ENCODE peak calls at places on chromosomes 4 and X, in seven cellular contexts. One of them, this sample, is unnamed.

GRCh38 chr4:154944996-154945395 is 163.9 kb downstream of the RBM46 start:
- DNase-seq in breast epithelium: no peak
- DNase-seq in adrenal gland: no peak
- DNase-seq in ovary: no peak
- DNase-seq in HepG2: no peak
- DNase-seq in testis: no peak
- DNase-seq in lower leg skin: no peak
- DNase-seq in this sample: no peak

GRCh38 chrX:134396174-134396573 is 63.8 kb upstream of the HPRT1 start:
- DNase-seq in lower leg skin: no peak
- DNase-seq in testis: no peak
- DNase-seq in adrenal gland: no peak
- DNase-seq in breast epithelium: no peak
- DNase-seq in HepG2: no peak
- DNase-seq in ovary: no peak
- DNase-seq in this sample: no peak

GRCh38 chr4:109009909-109010308 is 247.1 kb upstream of the ETNPPL start:
- DNase-seq in HepG2: no peak
- DNase-seq in testis: no peak
- DNase-seq in ovary: no peak
- DNase-seq in lower leg skin: no peak
- DNase-seq in adrenal gland: no peak
- DNase-seq in breast epithelium: no peak
- DNase-seq in this sample: no peak

GRCh38 chr4:103853627-103854026 is 133.8 kb upstream of the TACR3 start:
- DNase-seq in breast epithelium: no peak
- DNase-seq in HepG2: no peak
- DNase-seq in testis: no peak
- DNase-seq in lower leg skin: no peak
- DNase-seq in ovary: no peak
- DNase-seq in adrenal gland: no peak
- DNase-seq in this sample: no peak

GRCh38 chr4:123443401-123444297 is 47.1 kb downstream of the SPRY1 start:
- DNase-seq in testis: peak
- DNase-seq in HepG2: no peak
- DNase-seq in adrenal gland: peak
- DNase-seq in lower leg skin: no peak
- DNase-seq in ovary: no peak
- DNase-seq in breast epithelium: no peak
- DNase-seq in this sample: peak

GRCh38 chr4:2132438-2132837 is 73.3 kb downstream of the NAT8L start:
- DNase-seq in ovary: no peak
- DNase-seq in testis: no peak
- DNase-seq in breast epithelium: no peak
- DNase-seq in lower leg skin: no peak
- DNase-seq in adrenal gland: no peak
- DNase-seq in HepG2: no peak
- DNase-seq in this sample: no peak

GRCh38 chr4:119029847-119030535 is 105.6 kb upstream of the MYOZ2 start:
- DNase-seq in ovary: no peak
- DNase-seq in HepG2: no peak
- DNase-seq in adrenal gland: no peak
- DNase-seq in lower leg skin: no peak
- DNase-seq in breast epithelium: no peak
- DNase-seq in testis: no peak
- DNase-seq in this sample: no peak

GRCh38 chr4:159283697-159284492 is 181.0 kb downstream of the RAPGEF2 start:
- DNase-seq in ovary: no peak
- DNase-seq in HepG2: no peak
- DNase-seq in testis: no peak
- DNase-seq in adrenal gland: no peak
- DNase-seq in lower leg skin: no peak
- DNase-seq in breast epithelium: no peak
- DNase-seq in this sample: no peak

GRCh38 chr4:144591401-144591800 is 54.6 kb upstream of the HHIP start:
- DNase-seq in breast epithelium: no peak
- DNase-seq in adrenal gland: no peak
- DNase-seq in HepG2: no peak
- DNase-seq in ovary: no peak
- DNase-seq in testis: no peak
- DNase-seq in lower leg skin: no peak
- DNase-seq in this sample: no peak

GRCh38 chr4:7209699-7210098 is 17.4 kb downstream of the SORCS2 start:
- DNase-seq in breast epithelium: no peak
- DNase-seq in lower leg skin: no peak
- DNase-seq in ovary: no peak
- DNase-seq in adrenal gland: no peak
- DNase-seq in testis: no peak
- DNase-seq in HepG2: no peak
- DNase-seq in this sample: no peak

GRCh38 chr4:150385606-150386005 is 196.3 kb upstream of the MAB21L2 start:
- DNase-seq in testis: no peak
- DNase-seq in ovary: no peak
- DNase-seq in lower leg skin: no peak
- DNase-seq in breast epithelium: no peak
- DNase-seq in HepG2: no peak
- DNase-seq in adrenal gland: no peak
- DNase-seq in this sample: no peak

GRCh38 chr4:126086041-126086440 is 771.3 kb downstream of the FAT4 start:
- DNase-seq in adrenal gland: no peak
- DNase-seq in breast epithelium: no peak
- DNase-seq in HepG2: no peak
- DNase-seq in testis: no peak
- DNase-seq in lower leg skin: no peak
- DNase-seq in ovary: no peak
- DNase-seq in this sample: no peak

GRCh38 chrX:50448565-50448964 is 22.1 kb downstream of the DGKK start:
- DNase-seq in breast epithelium: no peak
- DNase-seq in testis: no peak
- DNase-seq in HepG2: peak
- DNase-seq in lower leg skin: no peak
- DNase-seq in ovary: no peak
- DNase-seq in adrenal gland: no peak
- DNase-seq in this sample: no peak

GRCh38 chr4:184792334-184792733 is 33.4 kb downstream of the ACSL1 start:
- DNase-seq in HepG2: no peak
- DNase-seq in testis: no peak
- DNase-seq in ovary: no peak
- DNase-seq in breast epithelium: no peak
- DNase-seq in lower leg skin: no peak
- DNase-seq in adrenal gland: no peak
- DNase-seq in this sample: no peak
- TF ChIP-seq POLR2A in HepG2: no peak
- TF ChIP-seq POLR2A in testis: no peak
- TF ChIP-seq POLR2A in ovary: no peak
- TF ChIP-seq POLR2A in breast epithelium: no peak
- TF ChIP-seq POLR2A in lower leg skin: no peak
- TF ChIP-seq POLR2A in adrenal gland: no peak
- TF ChIP-seq POLR2A in this sample: no peak

GRCh38 chr4:156781852-156782251 is 189.7 kb downstream of the PDGFC start:
- DNase-seq in breast epithelium: no peak
- DNase-seq in lower leg skin: no peak
- DNase-seq in adrenal gland: no peak
- DNase-seq in testis: no peak
- DNase-seq in HepG2: no peak
- DNase-seq in ovary: no peak
- DNase-seq in this sample: no peak

GRCh38 chr4:156778093-156778492 is 193.5 kb downstream of the PDGFC start:
- DNase-seq in HepG2: no peak
- DNase-seq in breast epithelium: no peak
- DNase-seq in testis: no peak
- DNase-seq in ovary: no peak
- DNase-seq in adrenal gland: no peak
- DNase-seq in lower leg skin: no peak
- DNase-seq in this sample: no peak

GRCh38 chr4:156778606-156779005 is 193.0 kb downstream of the PDGFC start:
- DNase-seq in HepG2: peak
- DNase-seq in adrenal gland: no peak
- DNase-seq in ovary: no peak
- DNase-seq in breast epithelium: no peak
- DNase-seq in lower leg skin: no peak
- DNase-seq in testis: no peak
- DNase-seq in this sample: no peak

GRCh38 chr4:156779046-156779445 is 192.6 kb downstream of the PDGFC start:
- DNase-seq in adrenal gland: no peak
- DNase-seq in breast epithelium: no peak
- DNase-seq in lower leg skin: no peak
- DNase-seq in testis: no peak
- DNase-seq in HepG2: no peak
- DNase-seq in ovary: no peak
- DNase-seq in this sample: no peak

DNA sequence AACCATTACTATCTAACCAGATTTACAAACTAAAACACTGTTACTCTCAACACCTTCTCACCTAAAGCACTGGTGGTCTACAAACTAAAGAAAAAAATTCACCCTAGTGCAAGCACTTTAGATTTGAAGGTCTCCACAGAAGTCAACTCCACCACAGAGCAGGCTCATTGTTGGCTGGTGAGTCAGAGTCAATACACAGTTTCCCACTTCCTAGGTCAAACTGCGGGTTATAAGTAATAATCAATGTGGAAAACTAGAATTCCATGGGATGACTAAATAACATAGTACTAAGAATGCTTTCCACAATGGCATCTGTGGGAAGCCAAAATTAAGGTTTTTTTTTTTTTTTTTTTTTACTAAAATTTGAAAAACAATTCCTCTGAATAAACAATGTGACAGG is 191.8 kb downstream of the PDGFC start:
- DNase-seq in testis: no peak
- DNase-seq in breast epithelium: no peak
- DNase-seq in HepG2: peak
- DNase-seq in ovary: no peak
- DNase-seq in lower leg skin: no peak
- DNase-seq in adrenal gland: no peak
- DNase-seq in this sample: no peak
- H3K4me3 ChIP-seq in testis: no peak
- H3K4me3 ChIP-seq in breast epithelium: no peak
- H3K4me3 ChIP-seq in HepG2: no peak
- H3K4me3 ChIP-seq in ovary: no peak
- H3K4me3 ChIP-seq in lower leg skin: no peak
- H3K4me3 ChIP-seq in adrenal gland: no peak
- H3K4me3 ChIP-seq in this sample: no peak

GRCh38 chr4:184648220-184649025 is 824 bp downstream of the CASP3 start:
- DNase-seq in breast epithelium: peak
- DNase-seq in ovary: peak
- DNase-seq in lower leg skin: peak
- DNase-seq in adrenal gland: peak
- DNase-seq in HepG2: peak
- DNase-seq in testis: peak
- DNase-seq in this sample: peak
- TF ChIP-seq POLR2A in breast epithelium: no peak
- TF ChIP-seq POLR2A in ovary: no peak
- TF ChIP-seq POLR2A in lower leg skin: no peak
- TF ChIP-seq POLR2A in adrenal gland: no peak
- TF ChIP-seq POLR2A in HepG2: peak
- TF ChIP-seq POLR2A in testis: no peak
- TF ChIP-seq POLR2A in this sample: no peak

GRCh38 chr4:55123791-55124190 is 1.6 kb downstream of the KDR start:
- DNase-seq in breast epithelium: no peak
- DNase-seq in adrenal gland: no peak
- DNase-seq in testis: no peak
- DNase-seq in ovary: no peak
- DNase-seq in lower leg skin: no peak
- DNase-seq in HepG2: no peak
- DNase-seq in this sample: no peak
- H3K4me3 ChIP-seq in breast epithelium: peak
- H3K4me3 ChIP-seq in adrenal gland: no peak
- H3K4me3 ChIP-seq in testis: no peak
- H3K4me3 ChIP-seq in ovary: peak
- H3K4me3 ChIP-seq in lower leg skin: no peak
- H3K4me3 ChIP-seq in HepG2: no peak
- H3K4me3 ChIP-seq in this sample: no peak

GRCh38 chrX:153793291-153793690 is 884 bp downstream of the IDH3G start:
- DNase-seq in testis: no peak
- DNase-seq in breast epithelium: no peak
- DNase-seq in ovary: no peak
- DNase-seq in lower leg skin: no peak
- DNase-seq in adrenal gland: peak
- DNase-seq in HepG2: no peak
- DNase-seq in this sample: no peak

GRCh38 chrX:153792368-153792767 is 1.8 kb downstream of the IDH3G start:
- DNase-seq in lower leg skin: no peak
- DNase-seq in adrenal gland: no peak
- DNase-seq in ovary: no peak
- DNase-seq in breast epithelium: no peak
- DNase-seq in testis: no peak
- DNase-seq in HepG2: no peak
- DNase-seq in this sample: no peak

GRCh38 chrX:153791104-153791852 is 2.9 kb downstream of the IDH3G start:
- DNase-seq in testis: no peak
- DNase-seq in adrenal gland: no peak
- DNase-seq in breast epithelium: no peak
- DNase-seq in ovary: no peak
- DNase-seq in lower leg skin: no peak
- DNase-seq in HepG2: no peak
- DNase-seq in this sample: no peak

GRCh38 chrX:153794897-153795816 is 689 bp downstream of the SSR4 start:
- DNase-seq in ovary: no peak
- DNase-seq in lower leg skin: no peak
- DNase-seq in breast epithelium: no peak
- DNase-seq in testis: no peak
- DNase-seq in adrenal gland: peak
- DNase-seq in HepG2: no peak
- DNase-seq in this sample: no peak

DNA sequence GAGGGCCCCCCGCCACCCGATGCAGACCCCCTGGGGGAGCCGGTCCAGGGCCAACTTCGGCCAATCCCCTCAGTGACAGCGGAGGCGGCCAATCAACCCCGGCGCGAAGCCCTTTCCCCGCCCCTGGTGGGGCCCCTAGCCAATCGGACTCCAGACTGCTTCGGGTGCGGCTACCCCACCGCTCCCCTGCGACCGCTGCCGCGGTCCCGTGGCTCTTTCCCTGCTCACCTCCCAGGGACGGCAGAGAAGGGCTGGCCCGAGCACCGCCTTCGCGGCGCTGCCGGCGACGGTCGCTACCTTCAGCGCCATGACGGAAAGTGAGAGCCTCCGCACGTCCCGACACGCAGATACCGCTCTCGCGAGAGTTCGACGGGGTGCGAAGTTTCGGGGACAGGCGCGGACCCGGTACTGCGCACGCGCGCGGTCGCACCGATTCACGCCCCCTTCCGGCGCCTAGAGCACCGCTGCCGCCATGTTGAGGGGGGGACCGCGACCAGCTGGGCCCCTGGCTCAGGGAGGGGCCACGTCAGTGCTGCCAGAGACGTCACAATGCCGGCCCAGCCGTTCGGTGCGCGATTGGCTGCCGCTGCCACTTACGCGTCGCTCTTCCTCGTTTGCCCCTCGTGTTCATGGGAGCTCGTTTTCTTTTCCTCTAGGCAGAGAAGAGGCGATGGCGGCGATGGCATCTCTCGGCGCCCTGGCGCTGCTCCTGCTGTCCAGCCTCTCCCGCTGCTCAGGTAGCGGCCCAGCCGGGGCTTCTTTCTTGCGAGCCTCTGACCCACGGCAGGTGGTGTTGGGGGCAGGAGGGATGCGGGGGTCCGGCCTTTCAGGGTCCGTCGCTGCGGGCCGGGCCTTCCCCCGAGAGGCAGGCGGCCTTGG is at the start of the genes IDH3G and SSR4:
- DNase-seq in testis: peak
- DNase-seq in lower leg skin: peak
- DNase-seq in HepG2: peak
- DNase-seq in adrenal gland: peak
- DNase-seq in ovary: peak
- DNase-seq in breast epithelium: peak
- DNase-seq in this sample: peak
- TF ChIP-seq POLR2A in testis: no peak
- TF ChIP-seq POLR2A in lower leg skin: no peak
- TF ChIP-seq POLR2A in HepG2: peak
- TF ChIP-seq POLR2A in adrenal gland: peak
- TF ChIP-seq POLR2A in ovary: peak
- TF ChIP-seq POLR2A in breast epithelium: no peak
- TF ChIP-seq POLR2A in this sample: peak

GRCh38 chr4:117400039-117400835 is 314.9 kb upstream of the TRAM1L1 start:
- DNase-seq in breast epithelium: no peak
- DNase-seq in HepG2: peak
- DNase-seq in lower leg skin: no peak
- DNase-seq in adrenal gland: no peak
- DNase-seq in ovary: no peak
- DNase-seq in testis: no peak
- DNase-seq in this sample: no peak
- H3K4me3 ChIP-seq in breast epithelium: no peak
- H3K4me3 ChIP-seq in HepG2: no peak
- H3K4me3 ChIP-seq in lower leg skin: no peak
- H3K4me3 ChIP-seq in adrenal gland: no peak
- H3K4me3 ChIP-seq in ovary: no peak
- H3K4me3 ChIP-seq in testis: no peak
- H3K4me3 ChIP-seq in this sample: no peak

This sample was measured in Peyer's patch.